ENCODE peak calls at places on chromosome 7, in eight cellular contexts. N, P, T, H, S, K, W and A are unnamed samples.

GRCh38 chr7:2019693-2020511 is 212.8 kb downstream of the MAD1L1 start:
- DNase-seq in S (peak), T (no peak), K (peak), H (no peak), N (peak), P (peak), W (no peak), A (peak)

GRCh38 chr7:45001138-45001694 is 1.2 kb downstream of the CCM2 start:
- DNase-seq in T (peak), H (no peak), K (no peak), P (no peak), W (no peak), S (no peak), N (peak), A (peak)

GRCh38 chr7:108263364-108263951 is 133.3 kb upstream of the LAMB4 start:
- DNase-seq in K (no peak), S (no peak), N (no peak), P (no peak), W (no peak), T (no peak), H (no peak), A (no peak)

GRCh38 chr7:81990395-81990794 is 220.5 kb upstream of the HGF start:
- DNase-seq in H (no peak), W (no peak), K (no peak), N (no peak), S (no peak), P (peak), T (no peak), A (peak)

GRCh38 chr7:158266817-158267736 is 320.5 kb downstream of the PTPRN2 start:
- DNase-seq in P (no peak), S (no peak), K (no peak), T (no peak), H (peak), W (no peak), N (no peak), A (no peak)

GRCh38 chr7:45590679-45591057 is 16.5 kb downstream of the ADCY1 start:
- DNase-seq in P (no peak), W (no peak), T (no peak), S (no peak), N (no peak), H (no peak), K (no peak), A (no peak)

GRCh38 chr7:333399-333776 is 43.4 kb downstream of the FOXL3 start:
- DNase-seq in P (peak), T (peak), H (no peak), N (no peak), K (no peak), W (no peak), S (no peak), A (peak)

GRCh38 chr7:23020742-23021401 is 6.9 kb upstream of the HYCC1 start:
- DNase-seq in P (peak), K (no peak), N (peak), T (peak), H (no peak), S (no peak), W (no peak), A (peak)

GRCh38 chr7:75690121-75690523 is 48.6 kb downstream of the HIP1 start:
- DNase-seq in N (no peak), T (no peak), P (no peak), K (no peak), W (no peak), H (no peak), S (no peak), A (no peak)

GRCh38 chr7:121793716-121794115 is 79.2 kb upstream of the PTPRZ1 start:
- DNase-seq in S (no peak), T (no peak), N (no peak), H (no peak), K (no peak), P (no peak), W (no peak), A (no peak)

GRCh38 chr7:89826574-89826973 is 327.7 kb upstream of the STEAP1 start:
- DNase-seq in H (no peak), K (no peak), P (no peak), N (no peak), S (no peak), T (no peak), W (no peak), A (no peak)

GRCh38 chr7:47149971-47150370 is 431.9 kb downstream of the TNS3 start:
- DNase-seq in H (no peak), S (no peak), T (no peak), N (no peak), K (no peak), W (no peak), P (no peak), A (no peak)

GRCh38 chr7:101943306-101943705 is 125.9 kb downstream of the CUX1 start:
- DNase-seq in N (no peak), P (no peak), K (no peak), T (no peak), S (no peak), H (no peak), W (no peak), A (no peak)

GRCh38 chr7:63040336-63040735 is 958.3 kb upstream of the ZNF722 start:
- DNase-seq in H (no peak), W (no peak), N (no peak), P (no peak), T (no peak), S (no peak), K (no peak), A (no peak)

GRCh38 chr7:134449596-134450194 is 9.2 kb downstream of the AKR1B1 start:
- DNase-seq in K (no peak), P (no peak), N (no peak), T (no peak), S (no peak), H (no peak), W (no peak), A (no peak)

GRCh38 chr7:13912740-13913320 is 76.6 kb downstream of the ETV1 start:
- DNase-seq in W (no peak), H (no peak), N (no peak), K (no peak), S (no peak), T (no peak), P (no peak), A (no peak)

GRCh38 chr7:22640269-22640668 is 86.7 kb upstream of the IL6 start:
- DNase-seq in W (no peak), S (no peak), N (peak), K (no peak), P (no peak), T (no peak), H (no peak), A (no peak)

GRCh38 chr7:54811925-54812264 is 52.9 kb upstream of the SEC61G start:
- DNase-seq in K (no peak), N (no peak), S (no peak), P (peak), T (no peak), W (no peak), H (no peak), A (peak)

GRCh38 chr7:119783799-119784198 is 489.2 kb upstream of the KCND2 start:
- DNase-seq in P (peak), H (no peak), T (no peak), W (no peak), N (no peak), S (no peak), K (no peak), A (peak)

GRCh38 chr7:66362136-66362535 is 157.0 kb downstream of the TPST1 start:
- DNase-seq in N (no peak), W (no peak), T (no peak), K (no peak), S (no peak), P (no peak), H (no peak), A (no peak)

GRCh38 chr7:83469076-83469475 is 179.9 kb downstream of the SEMA3E start:
- DNase-seq in P (peak), T (no peak), S (no peak), K (no peak), W (no peak), N (no peak), H (no peak), A (no peak)

GRCh38 chr7:139853576-139854511 is 24.8 kb downstream of the TBXAS1 start:
- DNase-seq in P (peak), T (no peak), K (no peak), N (no peak), W (no peak), S (peak), H (no peak), A (peak)